ENCODE peak calls at places on chromosome 3, in seven cellular contexts. One of them, this sample, is unnamed.

GRCh38 chr3:16455001-16455400 is 58.5 kb downstream of the RFTN1 start:
- DNase-seq in activated CD4-positive, alpha-beta T cell treated with anti-CD3 and anti-CD28 coated beads, Interleukin-2, amount 50 U/mL, for 4 hours: no peak
- DNase-seq in LoVo: no peak
- DNase-seq in CD4-positive, alpha-beta T cell: no peak
- DNase-seq in AG20443: no peak
- DNase-seq in neural progenitor cell: no peak
- DNase-seq in NCI-H2107: no peak
- DNase-seq in this sample: no peak

GRCh38 chr3:122132949-122133540 is 50.4 kb upstream of the CASR start:
- DNase-seq in NCI-H2107: no peak
- DNase-seq in CD4-positive, alpha-beta T cell: no peak
- DNase-seq in neural progenitor cell: no peak
- DNase-seq in AG20443: no peak
- DNase-seq in LoVo: no peak
- DNase-seq in activated CD4-positive, alpha-beta T cell treated with anti-CD3 and anti-CD28 coated beads, Interleukin-2, amount 50 U/mL, for 4 hours: no peak
- DNase-seq in this sample: no peak

GRCh38 chr3:99952306-99952705 is 134.6 kb downstream of the CMSS1 start:
- DNase-seq in LoVo: no peak
- DNase-seq in NCI-H2107: no peak
- DNase-seq in neural progenitor cell: no peak
- DNase-seq in activated CD4-positive, alpha-beta T cell treated with anti-CD3 and anti-CD28 coated beads, Interleukin-2, amount 50 U/mL, for 4 hours: no peak
- DNase-seq in AG20443: peak
- DNase-seq in CD4-positive, alpha-beta T cell: no peak
- DNase-seq in this sample: no peak

GRCh38 chr3:9105421-9105820 is 142.1 kb upstream of the RAD18 start:
- DNase-seq in CD4-positive, alpha-beta T cell: no peak
- DNase-seq in activated CD4-positive, alpha-beta T cell treated with anti-CD3 and anti-CD28 coated beads, Interleukin-2, amount 50 U/mL, for 4 hours: no peak
- DNase-seq in LoVo: no peak
- DNase-seq in NCI-H2107: no peak
- DNase-seq in neural progenitor cell: peak
- DNase-seq in AG20443: no peak
- DNase-seq in this sample: no peak

GRCh38 chr3:195823286-195823685 is 11.6 kb upstream of the MUC4 start:
- DNase-seq in CD4-positive, alpha-beta T cell: no peak
- DNase-seq in AG20443: no peak
- DNase-seq in neural progenitor cell: peak
- DNase-seq in activated CD4-positive, alpha-beta T cell treated with anti-CD3 and anti-CD28 coated beads, Interleukin-2, amount 50 U/mL, for 4 hours: no peak
- DNase-seq in NCI-H2107: no peak
- DNase-seq in LoVo: no peak
- DNase-seq in this sample: no peak

GRCh38 chr3:174325834-174326705 is 533.1 kb upstream of the NAALADL2 start:
- DNase-seq in CD4-positive, alpha-beta T cell: no peak
- DNase-seq in NCI-H2107: no peak
- DNase-seq in activated CD4-positive, alpha-beta T cell treated with anti-CD3 and anti-CD28 coated beads, Interleukin-2, amount 50 U/mL, for 4 hours: no peak
- DNase-seq in LoVo: no peak
- DNase-seq in AG20443: peak
- DNase-seq in neural progenitor cell: no peak
- DNase-seq in this sample: no peak

GRCh38 chr3:115436767-115437301 is 186.5 kb upstream of the GAP43 start:
- DNase-seq in LoVo: no peak
- DNase-seq in activated CD4-positive, alpha-beta T cell treated with anti-CD3 and anti-CD28 coated beads, Interleukin-2, amount 50 U/mL, for 4 hours: no peak
- DNase-seq in AG20443: peak
- DNase-seq in neural progenitor cell: peak
- DNase-seq in CD4-positive, alpha-beta T cell: no peak
- DNase-seq in NCI-H2107: no peak
- DNase-seq in this sample: no peak

GRCh38 chr3:9676780-9677179 is 26.9 kb upstream of the CPNE9 start:
- DNase-seq in NCI-H2107: no peak
- DNase-seq in AG20443: no peak
- DNase-seq in neural progenitor cell: no peak
- DNase-seq in LoVo: no peak
- DNase-seq in activated CD4-positive, alpha-beta T cell treated with anti-CD3 and anti-CD28 coated beads, Interleukin-2, amount 50 U/mL, for 4 hours: no peak
- DNase-seq in CD4-positive, alpha-beta T cell: no peak
- DNase-seq in this sample: no peak

GRCh38 chr3:4812509-4812908 is 166.7 kb upstream of the BHLHE40 start:
- DNase-seq in AG20443: no peak
- DNase-seq in NCI-H2107: no peak
- DNase-seq in activated CD4-positive, alpha-beta T cell treated with anti-CD3 and anti-CD28 coated beads, Interleukin-2, amount 50 U/mL, for 4 hours: no peak
- DNase-seq in CD4-positive, alpha-beta T cell: no peak
- DNase-seq in neural progenitor cell: no peak
- DNase-seq in LoVo: no peak
- DNase-seq in this sample: no peak

GRCh38 chr3:72776-73175 is 123.8 kb upstream of the CHL1 start:
- DNase-seq in AG20443: no peak
- DNase-seq in CD4-positive, alpha-beta T cell: no peak
- DNase-seq in LoVo: no peak
- DNase-seq in NCI-H2107: no peak
- DNase-seq in neural progenitor cell: no peak
- DNase-seq in activated CD4-positive, alpha-beta T cell treated with anti-CD3 and anti-CD28 coated beads, Interleukin-2, amount 50 U/mL, for 4 hours: no peak
- DNase-seq in this sample: no peak

GRCh38 chr3:195771651-195772300 is 40.0 kb downstream of the MUC4 start:
- DNase-seq in activated CD4-positive, alpha-beta T cell treated with anti-CD3 and anti-CD28 coated beads, Interleukin-2, amount 50 U/mL, for 4 hours: no peak
- DNase-seq in LoVo: no peak
- DNase-seq in neural progenitor cell: peak
- DNase-seq in NCI-H2107: no peak
- DNase-seq in CD4-positive, alpha-beta T cell: no peak
- DNase-seq in AG20443: no peak
- DNase-seq in this sample: no peak

GRCh38 chr3:122497425-122497824 is 17.3 kb downstream of the KPNA1 start:
- DNase-seq in LoVo: peak
- DNase-seq in NCI-H2107: no peak
- DNase-seq in activated CD4-positive, alpha-beta T cell treated with anti-CD3 and anti-CD28 coated beads, Interleukin-2, amount 50 U/mL, for 4 hours: no peak
- DNase-seq in neural progenitor cell: no peak
- DNase-seq in CD4-positive, alpha-beta T cell: peak
- DNase-seq in AG20443: peak
- DNase-seq in this sample: no peak

GRCh38 chr3:48990636-48991421 is 788 bp downstream of the P4HTM start:
- DNase-seq in neural progenitor cell: peak
- DNase-seq in AG20443: peak
- DNase-seq in CD4-positive, alpha-beta T cell: no peak
- DNase-seq in LoVo: peak
- DNase-seq in activated CD4-positive, alpha-beta T cell treated with anti-CD3 and anti-CD28 coated beads, Interleukin-2, amount 50 U/mL, for 4 hours: no peak
- DNase-seq in NCI-H2107: no peak
- DNase-seq in this sample: no peak

GRCh38 chr3:27195059-27195458 is 174.1 kb downstream of the NEK10 start:
- DNase-seq in AG20443: no peak
- DNase-seq in CD4-positive, alpha-beta T cell: no peak
- DNase-seq in activated CD4-positive, alpha-beta T cell treated with anti-CD3 and anti-CD28 coated beads, Interleukin-2, amount 50 U/mL, for 4 hours: no peak
- DNase-seq in neural progenitor cell: no peak
- DNase-seq in LoVo: no peak
- DNase-seq in NCI-H2107: no peak
- DNase-seq in this sample: no peak

GRCh38 chr3:20873235-20873634 is 687.2 kb upstream of the SGO1 start:
- DNase-seq in AG20443: no peak
- DNase-seq in neural progenitor cell: no peak
- DNase-seq in NCI-H2107: no peak
- DNase-seq in activated CD4-positive, alpha-beta T cell treated with anti-CD3 and anti-CD28 coated beads, Interleukin-2, amount 50 U/mL, for 4 hours: no peak
- DNase-seq in CD4-positive, alpha-beta T cell: no peak
- DNase-seq in LoVo: no peak
- DNase-seq in this sample: no peak

GRCh38 chr3:13536832-13537231 is 12.1 kb upstream of the FBLN2 start:
- DNase-seq in activated CD4-positive, alpha-beta T cell treated with anti-CD3 and anti-CD28 coated beads, Interleukin-2, amount 50 U/mL, for 4 hours: no peak
- DNase-seq in LoVo: no peak
- DNase-seq in AG20443: no peak
- DNase-seq in CD4-positive, alpha-beta T cell: no peak
- DNase-seq in NCI-H2107: no peak
- DNase-seq in neural progenitor cell: no peak
- DNase-seq in this sample: no peak

GRCh38 chr3:50150863-50151686 is 4.0 kb upstream of the SEMA3F start:
- DNase-seq in LoVo: no peak
- DNase-seq in CD4-positive, alpha-beta T cell: no peak
- DNase-seq in NCI-H2107: no peak
- DNase-seq in activated CD4-positive, alpha-beta T cell treated with anti-CD3 and anti-CD28 coated beads, Interleukin-2, amount 50 U/mL, for 4 hours: no peak
- DNase-seq in AG20443: no peak
- DNase-seq in neural progenitor cell: peak
- DNase-seq in this sample: no peak

GRCh38 chr3:157388976-157389375 is 47.7 kb upstream of the PTX3 start:
- DNase-seq in neural progenitor cell: no peak
- DNase-seq in CD4-positive, alpha-beta T cell: no peak
- DNase-seq in activated CD4-positive, alpha-beta T cell treated with anti-CD3 and anti-CD28 coated beads, Interleukin-2, amount 50 U/mL, for 4 hours: no peak
- DNase-seq in LoVo: no peak
- DNase-seq in AG20443: no peak
- DNase-seq in NCI-H2107: no peak
- DNase-seq in this sample: no peak

GRCh38 chr3:14262867-14263266 is 84.2 kb downstream of the LSM3 start:
- DNase-seq in AG20443: no peak
- DNase-seq in activated CD4-positive, alpha-beta T cell treated with anti-CD3 and anti-CD28 coated beads, Interleukin-2, amount 50 U/mL, for 4 hours: no peak
- DNase-seq in neural progenitor cell: no peak
- DNase-seq in NCI-H2107: no peak
- DNase-seq in LoVo: no peak
- DNase-seq in CD4-positive, alpha-beta T cell: no peak
- DNase-seq in this sample: no peak

GRCh38 chr3:146067048-146067447 is 93.9 kb downstream of the PLOD2 start:
- DNase-seq in NCI-H2107: no peak
- DNase-seq in activated CD4-positive, alpha-beta T cell treated with anti-CD3 and anti-CD28 coated beads, Interleukin-2, amount 50 U/mL, for 4 hours: no peak
- DNase-seq in neural progenitor cell: no peak
- DNase-seq in LoVo: no peak
- DNase-seq in AG20443: peak
- DNase-seq in CD4-positive, alpha-beta T cell: no peak
- DNase-seq in this sample: no peak

GRCh38 chr3:126758019-126758418 is 54.0 kb downstream of the CHCHD6 start:
- DNase-seq in LoVo: no peak
- DNase-seq in NCI-H2107: no peak
- DNase-seq in AG20443: no peak
- DNase-seq in neural progenitor cell: no peak
- DNase-seq in CD4-positive, alpha-beta T cell: no peak
- DNase-seq in activated CD4-positive, alpha-beta T cell treated with anti-CD3 and anti-CD28 coated beads, Interleukin-2, amount 50 U/mL, for 4 hours: no peak
- DNase-seq in this sample: no peak

GRCh38 chr3:189488241-189488767 is 142.9 kb upstream of the TP63 start:
- DNase-seq in NCI-H2107: no peak
- DNase-seq in LoVo: no peak
- DNase-seq in CD4-positive, alpha-beta T cell: no peak
- DNase-seq in activated CD4-positive, alpha-beta T cell treated with anti-CD3 and anti-CD28 coated beads, Interleukin-2, amount 50 U/mL, for 4 hours: no peak
- DNase-seq in AG20443: peak
- DNase-seq in neural progenitor cell: peak
- DNase-seq in this sample: no peak

GRCh38 chr3:71585891-71586809 is 2.6 kb upstream of the FOXP1 start:
- DNase-seq in neural progenitor cell: peak
- DNase-seq in NCI-H2107: no peak
- DNase-seq in CD4-positive, alpha-beta T cell: peak
- DNase-seq in AG20443: peak
- DNase-seq in activated CD4-positive, alpha-beta T cell treated with anti-CD3 and anti-CD28 coated beads, Interleukin-2, amount 50 U/mL, for 4 hours: no peak
- DNase-seq in LoVo: peak
- DNase-seq in this sample: no peak

GRCh38 chr3:61371123-61371522 is 119.9 kb upstream of the FHIT start:
- DNase-seq in LoVo: peak
- DNase-seq in activated CD4-positive, alpha-beta T cell treated with anti-CD3 and anti-CD28 coated beads, Interleukin-2, amount 50 U/mL, for 4 hours: no peak
- DNase-seq in CD4-positive, alpha-beta T cell: no peak
- DNase-seq in AG20443: no peak
- DNase-seq in neural progenitor cell: peak
- DNase-seq in NCI-H2107: no peak
- DNase-seq in this sample: peak

GRCh38 chr3:32460031-32460749 is 42.5 kb downstream of the CMTM6 start:
- DNase-seq in LoVo: no peak
- DNase-seq in CD4-positive, alpha-beta T cell: peak
- DNase-seq in NCI-H2107: no peak
- DNase-seq in neural progenitor cell: peak
- DNase-seq in AG20443: no peak
- DNase-seq in activated CD4-positive, alpha-beta T cell treated with anti-CD3 and anti-CD28 coated beads, Interleukin-2, amount 50 U/mL, for 4 hours: peak
- DNase-seq in this sample: peak

GRCh38 chr3:127082066-127082465 is 99.2 kb downstream of the PLXNA1 start:
- DNase-seq in activated CD4-positive, alpha-beta T cell treated with anti-CD3 and anti-CD28 coated beads, Interleukin-2, amount 50 U/mL, for 4 hours: no peak
- DNase-seq in NCI-H2107: no peak
- DNase-seq in LoVo: no peak
- DNase-seq in neural progenitor cell: no peak
- DNase-seq in AG20443: no peak
- DNase-seq in CD4-positive, alpha-beta T cell: no peak
- DNase-seq in this sample: no peak

GRCh38 chr3:41893977-41894376 is 67.9 kb downstream of the ULK4 start:
- DNase-seq in NCI-H2107: no peak
- DNase-seq in AG20443: peak
- DNase-seq in LoVo: peak
- DNase-seq in CD4-positive, alpha-beta T cell: no peak
- DNase-seq in neural progenitor cell: peak
- DNase-seq in activated CD4-positive, alpha-beta T cell treated with anti-CD3 and anti-CD28 coated beads, Interleukin-2, amount 50 U/mL, for 4 hours: no peak
- DNase-seq in this sample: no peak

GRCh38 chr3:46733026-46733800 is 15.5 kb upstream of the PRSS50 start:
- DNase-seq in CD4-positive, alpha-beta T cell: no peak
- DNase-seq in AG20443: peak
- DNase-seq in neural progenitor cell: no peak
- DNase-seq in activated CD4-positive, alpha-beta T cell treated with anti-CD3 and anti-CD28 coated beads, Interleukin-2, amount 50 U/mL, for 4 hours: no peak
- DNase-seq in NCI-H2107: no peak
- DNase-seq in LoVo: no peak
- DNase-seq in this sample: no peak

GRCh38 chr3:65483475-65483874 is 555.2 kb downstream of the MAGI1 start:
- DNase-seq in AG20443: peak
- DNase-seq in CD4-positive, alpha-beta T cell: no peak
- DNase-seq in LoVo: no peak
- DNase-seq in activated CD4-positive, alpha-beta T cell treated with anti-CD3 and anti-CD28 coated beads, Interleukin-2, amount 50 U/mL, for 4 hours: no peak
- DNase-seq in neural progenitor cell: peak
- DNase-seq in NCI-H2107: no peak
- DNase-seq in this sample: no peak

GRCh38 chr3:172257638-172258400 is 190.4 kb downstream of the GHSR start:
- DNase-seq in NCI-H2107: no peak
- DNase-seq in AG20443: no peak
- DNase-seq in activated CD4-positive, alpha-beta T cell treated with anti-CD3 and anti-CD28 coated beads, Interleukin-2, amount 50 U/mL, for 4 hours: no peak
- DNase-seq in CD4-positive, alpha-beta T cell: no peak
- DNase-seq in LoVo: no peak
- DNase-seq in neural progenitor cell: no peak
- DNase-seq in this sample: no peak

GRCh38 chr3:11559816-11560633 is 83.7 kb downstream of the VGLL4 start:
- DNase-seq in AG20443: no peak
- DNase-seq in LoVo: no peak
- DNase-seq in neural progenitor cell: no peak
- DNase-seq in CD4-positive, alpha-beta T cell: no peak
- DNase-seq in activated CD4-positive, alpha-beta T cell treated with anti-CD3 and anti-CD28 coated beads, Interleukin-2, amount 50 U/mL, for 4 hours: no peak
- DNase-seq in NCI-H2107: no peak
- DNase-seq in this sample: no peak

GRCh38 chr3:14947886-14948608 is 664 bp downstream of the NR2C2 start:
- DNase-seq in LoVo: peak
- DNase-seq in AG20443: peak
- DNase-seq in NCI-H2107: peak
- DNase-seq in neural progenitor cell: peak
- DNase-seq in CD4-positive, alpha-beta T cell: peak
- DNase-seq in activated CD4-positive, alpha-beta T cell treated with anti-CD3 and anti-CD28 coated beads, Interleukin-2, amount 50 U/mL, for 4 hours: peak
- DNase-seq in this sample: peak

GRCh38 chr3:149179225-149179624 is 42.4 kb downstream of the CP start:
- DNase-seq in neural progenitor cell: no peak
- DNase-seq in CD4-positive, alpha-beta T cell: no peak
- DNase-seq in LoVo: no peak
- DNase-seq in AG20443: peak
- DNase-seq in activated CD4-positive, alpha-beta T cell treated with anti-CD3 and anti-CD28 coated beads, Interleukin-2, amount 50 U/mL, for 4 hours: no peak
- DNase-seq in NCI-H2107: no peak
- DNase-seq in this sample: no peak

GRCh38 chr3:65873028-65873427 is 165.7 kb downstream of the MAGI1 start:
- DNase-seq in neural progenitor cell: no peak
- DNase-seq in CD4-positive, alpha-beta T cell: no peak
- DNase-seq in NCI-H2107: no peak
- DNase-seq in activated CD4-positive, alpha-beta T cell treated with anti-CD3 and anti-CD28 coated beads, Interleukin-2, amount 50 U/mL, for 4 hours: no peak
- DNase-seq in AG20443: no peak
- DNase-seq in LoVo: no peak
- DNase-seq in this sample: no peak

GRCh38 chr3:58025406-58025805 is 17.2 kb downstream of the FLNB start:
- DNase-seq in NCI-H2107: no peak
- DNase-seq in activated CD4-positive, alpha-beta T cell treated with anti-CD3 and anti-CD28 coated beads, Interleukin-2, amount 50 U/mL, for 4 hours: no peak
- DNase-seq in CD4-positive, alpha-beta T cell: no peak
- DNase-seq in LoVo: no peak
- DNase-seq in neural progenitor cell: no peak
- DNase-seq in AG20443: no peak
- DNase-seq in this sample: no peak

GRCh38 chr3:120331071-120331470 is 18.1 kb downstream of the LRRC58 start:
- DNase-seq in CD4-positive, alpha-beta T cell: no peak
- DNase-seq in AG20443: no peak
- DNase-seq in NCI-H2107: no peak
- DNase-seq in activated CD4-positive, alpha-beta T cell treated with anti-CD3 and anti-CD28 coated beads, Interleukin-2, amount 50 U/mL, for 4 hours: no peak
- DNase-seq in neural progenitor cell: no peak
- DNase-seq in LoVo: no peak
- DNase-seq in this sample: no peak

GRCh38 chr3:168722091-168722490 is 626.4 kb upstream of the GOLIM4 start:
- DNase-seq in LoVo: no peak
- DNase-seq in CD4-positive, alpha-beta T cell: no peak
- DNase-seq in activated CD4-positive, alpha-beta T cell treated with anti-CD3 and anti-CD28 coated beads, Interleukin-2, amount 50 U/mL, for 4 hours: no peak
- DNase-seq in neural progenitor cell: no peak
- DNase-seq in NCI-H2107: no peak
- DNase-seq in AG20443: no peak
- DNase-seq in this sample: no peak

GRCh38 chr3:39592729-39593128 is 125.2 kb downstream of the MOBP start:
- DNase-seq in AG20443: no peak
- DNase-seq in CD4-positive, alpha-beta T cell: no peak
- DNase-seq in activated CD4-positive, alpha-beta T cell treated with anti-CD3 and anti-CD28 coated beads, Interleukin-2, amount 50 U/mL, for 4 hours: no peak
- DNase-seq in LoVo: no peak
- DNase-seq in neural progenitor cell: no peak
- DNase-seq in NCI-H2107: no peak
- DNase-seq in this sample: no peak

This sample was measured in neural crest cell.